ENCODE peak calls at places on chromosomes 13 and 19, in four cellular contexts. K is RPMI7951; T is MM.1S; W is CD8-positive, alpha-beta memory T cell. U is an unnamed sample.

GRCh38 chr19:42282036-42282762 is 13.1 kb downstream of the CIC start:
- DNase-seq in W (no peak), K (peak; percentile 29), T (no peak), U (no peak)

GRCh38 chr13:33111414-33112110 is 95.3 kb downstream of the KL start:
- DNase-seq in T (no peak), K (no peak), W (no peak), U (no peak)

GRCh38 chr19:5743640-5744039 is 23.2 kb downstream of the CATSPERD start:
- DNase-seq in K (no peak), W (no peak), T (no peak), U (no peak)

GRCh38 chr19:6372594-6373095 is at the start of gene ALKBH7:
- DNase-seq in K (peak; percentile 100), T (peak; percentile 100), W (peak; percentile 95), U (peak; percentile 93)

GRCh38 chr19:56566904-56567273 is 379 bp upstream of the ZNF470 start:
- DNase-seq in W (no peak), T (no peak), K (peak; percentile 51), U (peak; percentile 23)

GRCh38 chr13:23985060-23985459 is 87.8 kb upstream of the C1QTNF9B start:
- DNase-seq in K (no peak), T (no peak), W (no peak), U (no peak)

GRCh38 chr13:98896083-98896867 is 81.6 kb downstream of the DOCK9 start:
- DNase-seq in T (no peak), W (no peak), K (no peak), U (no peak)

GRCh38 chr13:31063734-31064133 is 98.0 kb downstream of the HSPH1 start:
- DNase-seq in W (no peak), T (no peak), K (no peak), U (no peak)

GRCh38 chr19:13797870-13798269 is 2.6 kb downstream of the ZSWIM4 start:
- DNase-seq in K (peak; percentile 85), W (no peak), T (no peak), U (no peak)

GRCh38 chr13:109412232-109412935 is 374.0 kb downstream of the IRS2 start:
- DNase-seq in W (no peak), K (peak; percentile 21), T (no peak), U (no peak)

GRCh38 chr19:30102239-30102638 is 160.2 kb downstream of the URI1 start:
- DNase-seq in T (no peak), K (no peak), W (no peak), U (no peak)

GRCh38 chr13:89380101-89380500 is 1708.9 kb downstream of the SLITRK5 start:
- DNase-seq in W (no peak), K (no peak), T (peak; percentile 47), U (no peak)

GRCh38 chr13:97456047-97456446 is 22.1 kb downstream of the RAP2A start:
- DNase-seq in T (no peak), K (no peak), W (no peak), U (no peak)

GRCh38 chr13:107730835-107731234 is 484.5 kb downstream of the LIG4 start:
- DNase-seq in T (no peak), W (no peak), K (no peak), U (no peak)

GRCh38 chr13:28326081-28326480 is 168.8 kb downstream of the FLT1 start:
- DNase-seq in W (no peak), T (no peak), K (no peak), U (no peak)

GRCh38 chr13:33723772-33724435 is 94.0 kb upstream of the RFC3 start:
- DNase-seq in W (peak; percentile 40), T (peak; percentile 74), K (peak; percentile 81), U (peak; percentile 44)

GRCh38 chr19:1040476-1041271 is 767 bp downstream of the ABCA7 start:
- DNase-seq in K (peak; percentile 97), T (peak; percentile 98), W (peak; percentile 87), U (peak; percentile 91)

GRCh38 chr19:16825312-16826168 is 3.7 kb upstream of the SIN3B start:
- DNase-seq in W (no peak), K (peak; percentile 94), T (no peak), U (no peak)

GRCh38 chr19:30255783-30256509 is 116.2 kb upstream of the ZNF536 start:
- DNase-seq in K (no peak), W (no peak), T (no peak), U (no peak)

GRCh38 chr13:114054830-114055439 is 77.5 kb downstream of the RASA3 start:
- DNase-seq in K (no peak), T (no peak), W (no peak), U (no peak)

GRCh38 chr19:42409477-42409876 is 17.7 kb downstream of the LIPE start:
- DNase-seq in W (no peak), T (no peak), K (no peak), U (no peak)

GRCh38 chr13:110308377-110309158 is 1.5 kb downstream of the COL4A2 start:
- DNase-seq in W (no peak), K (peak; percentile 60), T (no peak), U (no peak)

GRCh38 chr13:39148513-39148961 is 110.3 kb downstream of the NHLRC3 start:
- DNase-seq in K (peak; percentile 57), T (no peak), W (no peak), U (no peak)

GRCh38 chr19:42201489-42202289 is 15.8 kb downstream of the DEDD2 start:
- DNase-seq in T (peak; percentile 36), K (no peak), W (peak; percentile 53), U (peak; percentile 24)

GRCh38 chr19:28652790-28653189 is 560.2 kb downstream of the UQCRFS1 start:
- DNase-seq in K (no peak), T (no peak), W (no peak), U (no peak)

GRCh38 chr13:99636728-99637353 is 135.6 kb downstream of the TM9SF2 start:
- DNase-seq in W (no peak), T (no peak), K (no peak), U (no peak)

U was measured in CD8-positive, alpha-beta T cell.